ENCODE peak calls at places on chromosomes 5 and 9, in eight cellular contexts. Y is epithelial cell of esophagus, Q is glomerular endothelial cell, T is PC-3, Z is GM19239, M is aorta, H is nucleus accumbens, B is NAMALWA. C is an unnamed sample.

GRCh38 chr9:109997682-109998081 is 210.3 kb downstream of the C9orf152 start:
- DNase-seq in M (no peak), Q (no peak), Z (no peak), T (no peak), H (no peak), Y (no peak), B (no peak), C (no peak)

GRCh38 chr5:126984632-126985031 is 45.7 kb downstream of the MARCHF3 start:
- DNase-seq in Q (no peak), Z (no peak), B (no peak), H (no peak), T (no peak), M (no peak), Y (no peak), C (no peak)

GRCh38 chr9:135890896-135891631 is 16.3 kb downstream of the CAMSAP1 start:
- DNase-seq in Q (no peak), T (no peak), B (no peak), M (no peak), H (no peak), Y (peak), Z (no peak), C (no peak)

GRCh38 chr5:171340042-171340441 is 31.0 kb downstream of the TLX3 start:
- DNase-seq in Q (no peak), B (no peak), Z (no peak), M (no peak), T (no peak), Y (no peak), H (no peak), C (no peak)

GRCh38 chr5:40165789-40166728 is 513.7 kb upstream of the PTGER4 start:
- DNase-seq in Q (no peak), T (peak), M (no peak), Z (no peak), B (no peak), H (no peak), Y (peak), C (no peak)

GRCh38 chr9:97364769-97365490 is 47.0 kb upstream of the TDRD7 start:
- DNase-seq in Y (peak), H (no peak), M (no peak), Z (no peak), B (no peak), Q (no peak), T (no peak), C (no peak)

GRCh38 chr5:135398160-135398854 is 724 bp downstream of the MACROH2A1 start:
- DNase-seq in M (no peak), Y (peak), H (no peak), T (peak), Z (no peak), B (peak), Q (no peak), C (peak)

GRCh38 chr5:146680846-146681585 is 165.0 kb upstream of the GPR151 start:
- DNase-seq in M (no peak), B (no peak), Z (no peak), T (no peak), H (peak), Y (peak), Q (no peak), C (no peak)

GRCh38 chr5:44388504-44389409 is 463 bp downstream of the FGF10 start:
- DNase-seq in M (peak), H (no peak), Y (peak), B (no peak), T (no peak), Q (no peak), Z (no peak), C (no peak)

GRCh38 chr9:4106744-4107143 is 193.1 kb downstream of the GLIS3 start:
- DNase-seq in Q (no peak), Y (peak), T (no peak), H (no peak), B (no peak), M (no peak), Z (no peak), C (no peak)

GRCh38 chr5:83340511-83340918 is 131.0 kb upstream of the VCAN start:
- DNase-seq in H (no peak), T (no peak), B (no peak), Z (no peak), Y (no peak), M (no peak), Q (no peak), C (no peak)

GRCh38 chr5:143212261-143212660 is 191.2 kb downstream of the NR3C1 start:
- DNase-seq in H (no peak), Y (no peak), M (no peak), Q (no peak), B (no peak), Z (no peak), T (no peak), C (no peak)

GRCh38 chr5:76041863-76042262 is 41.3 kb upstream of the SV2C start:
- DNase-seq in B (no peak), H (no peak), M (no peak), Z (no peak), Q (no peak), T (peak), Y (peak), C (no peak)

GRCh38 chr5:81971086-81971693 is 633 bp upstream of the ATG10 start:
- DNase-seq in M (no peak), Q (peak), B (peak), Z (no peak), T (no peak), Y (peak), H (no peak), C (peak)

GRCh38 chr9:133090187-133090586 is 28.4 kb downstream of the CEL start:
- DNase-seq in Q (no peak), T (no peak), B (no peak), H (no peak), M (no peak), Z (no peak), Y (no peak), C (no peak)

GRCh38 chr9:38392235-38393127 is at the start of gene ALDH1B1:
- DNase-seq in Q (peak), Z (peak), M (peak), H (peak), B (peak), Y (peak), T (peak), C (peak)

GRCh38 chr5:135058326-135058725 is 24.3 kb upstream of the PITX1 start:
- DNase-seq in Q (no peak), Z (no peak), B (no peak), M (no peak), T (peak), H (no peak), Y (no peak), C (no peak)

GRCh38 chr9:93209576-93210323 is 25.8 kb downstream of the WNK2 start:
- DNase-seq in Y (no peak), M (no peak), H (no peak), T (no peak), Z (no peak), B (no peak), Q (no peak), C (no peak)

GRCh38 chr5:170631471-170632195 is 127.8 kb downstream of the KCNIP1 start:
- DNase-seq in Q (no peak), T (no peak), Z (no peak), H (no peak), Y (no peak), B (no peak), M (peak), C (no peak)